ENCODE peak calls at places on chromosomes 2 and 18, in nine cellular contexts. X is BE2C, W is AG09309, P is fibroblast of pulmonary artery, R is mammary epithelial cell, C is omental fat pad, Q is spleen, F is stomach, Z is mucosa of descending colon. J is an unnamed sample.

GRCh38 chr2:128379021-128380005 is 60.6 kb upstream of the HS6ST1 start:
- DNase-seq in X (peak), W (peak), P (peak), R (no peak), C (no peak), Q (peak), F (peak), Z (no peak), J (no peak)

GRCh38 chr2:6771539-6772365 is 94.0 kb downstream of the CMPK2 start:
- DNase-seq in X (no peak), W (no peak), P (no peak), R (no peak), C (no peak), Q (no peak), F (no peak), Z (no peak), J (no peak)

GRCh38 chr2:27095745-27096651 is 9.4 kb downstream of the KHK start:
- DNase-seq in X (peak), W (no peak), P (peak), R (peak), C (no peak), Q (peak), F (peak), Z (peak), J (no peak)

GRCh38 chr2:27955762-27956161 is 65.2 kb downstream of the BABAM2 start:
- DNase-seq in X (no peak), W (no peak), P (peak), R (peak), C (no peak), Q (no peak), F (no peak), Z (no peak), J (peak)

GRCh38 chr2:240810199-240810598 is 9.8 kb downstream of the KIF1A start:
- DNase-seq in X (no peak), W (no peak), P (no peak), R (no peak), C (no peak), Q (no peak), F (no peak), Z (no peak), J (no peak)

GRCh38 chr2:101223814-101224231 is 28.9 kb upstream of the CNOT11 start:
- DNase-seq in X (no peak), W (peak), P (no peak), R (no peak), C (no peak), Q (no peak), F (no peak), Z (no peak), J (no peak)

GRCh38 chr2:124339709-124340108 is 314.6 kb downstream of the CNTNAP5 start:
- DNase-seq in X (no peak), W (no peak), P (peak), R (no peak), C (no peak), Q (no peak), F (no peak), Z (no peak), J (no peak)

GRCh38 chr2:205680903-205681302 is 1.4 kb upstream of the NRP2 start:
- DNase-seq in X (no peak), W (no peak), P (no peak), R (no peak), C (no peak), Q (no peak), F (peak), Z (no peak), J (no peak)

GRCh38 chr18:37006742-37007141 is 177.8 kb downstream of the KIAA1328 start:
- DNase-seq in X (no peak), W (no peak), P (no peak), R (no peak), C (no peak), Q (no peak), F (no peak), Z (no peak), J (no peak)

GRCh38 chr2:114442545-114442944 is at the start of gene DPP10:
- DNase-seq in X (no peak), W (no peak), P (peak), R (no peak), C (no peak), Q (no peak), F (no peak), Z (peak), J (no peak)

GRCh38 chr18:65990944-65991708 is 240.3 kb downstream of the CDH7 start:
- DNase-seq in X (no peak), W (no peak), P (no peak), R (no peak), C (no peak), Q (no peak), F (no peak), Z (no peak), J (no peak)

GRCh38 chr18:13558132-13558531 is 168.2 kb downstream of the FAM210A start:
- DNase-seq in X (peak), W (no peak), P (peak), R (peak), C (no peak), Q (no peak), F (no peak), Z (no peak), J (no peak)

GRCh38 chr2:149148195-149149006 is 109.9 kb downstream of the LYPD6B start:
- DNase-seq in X (no peak), W (no peak), P (no peak), R (no peak), C (no peak), Q (no peak), F (no peak), Z (no peak), J (no peak)

GRCh38 chr2:217331577-217332139 is 471.8 kb upstream of the TNP1 start:
- DNase-seq in X (no peak), W (peak), P (peak), R (peak), C (no peak), Q (no peak), F (peak), Z (no peak), J (peak)

GRCh38 chr2:10541081-10541480 is 93.0 kb upstream of the ODC1 start:
- DNase-seq in X (no peak), W (no peak), P (no peak), R (no peak), C (no peak), Q (no peak), F (no peak), Z (no peak), J (no peak)

GRCh38 chr2:190571666-190572065 is 37.1 kb upstream of the NEMP2 start:
- DNase-seq in X (no peak), W (no peak), P (peak), R (peak), C (no peak), Q (no peak), F (no peak), Z (no peak), J (no peak)

GRCh38 chr2:30454571-30454970 is 7.5 kb downstream of the LCLAT1 start:
- DNase-seq in X (no peak), W (no peak), P (no peak), R (no peak), C (no peak), Q (no peak), F (no peak), Z (no peak), J (no peak)

GRCh38 chr2:7031424-7032245 is 114.4 kb downstream of the RNF144A start:
- DNase-seq in X (no peak), W (no peak), P (peak), R (peak), C (no peak), Q (peak), F (peak), Z (peak), J (peak)

GRCh38 chr2:127530245-127531132 is 4.2 kb upstream of the IWS1 start:
- DNase-seq in X (no peak), W (no peak), P (no peak), R (peak), C (no peak), Q (no peak), F (no peak), Z (no peak), J (peak)

GRCh38 chr2:218516614-218517013 is 51.5 kb downstream of the USP37 start:
- DNase-seq in X (no peak), W (no peak), P (peak), R (no peak), C (no peak), Q (no peak), F (no peak), Z (no peak), J (no peak)

GRCh38 chr2:240833724-240834285 is 13.8 kb upstream of the KIF1A start:
- DNase-seq in X (no peak), W (no peak), P (no peak), R (no peak), C (no peak), Q (no peak), F (no peak), Z (no peak), J (no peak)

GRCh38 chr2:240561325-240561971 is 1.3 kb downstream of the DUSP28 start:
- DNase-seq in X (no peak), W (peak), P (peak), R (peak), C (no peak), Q (no peak), F (no peak), Z (no peak), J (peak)

GRCh38 chr2:219571311-219572236 is at the start of gene OBSL1:
- DNase-seq in X (peak), W (no peak), P (peak), R (peak), C (no peak), Q (no peak), F (peak), Z (peak), J (peak)

GRCh38 chr18:55079481-55080350 is 120.5 kb upstream of the CCDC68 start:
- DNase-seq in X (no peak), W (no peak), P (no peak), R (no peak), C (no peak), Q (no peak), F (no peak), Z (no peak), J (no peak)

GRCh38 chr2:240462073-240462703 is 26.7 kb downstream of the GPC1 start:
- DNase-seq in X (peak), W (no peak), P (no peak), R (no peak), C (peak), Q (peak), F (no peak), Z (peak), J (no peak)

GRCh38 chr2:171531291-171531690 is 9.0 kb downstream of the CYBRD1 start:
- DNase-seq in X (no peak), W (no peak), P (peak), R (no peak), C (no peak), Q (no peak), F (no peak), Z (no peak), J (no peak)

GRCh38 chr2:105438104-105438929 is 39.5 kb upstream of the FHL2 start:
- DNase-seq in X (peak), W (no peak), P (peak), R (no peak), C (no peak), Q (no peak), F (peak), Z (peak), J (no peak)

GRCh38 chr2:15753811-15754702 is 162.4 kb downstream of the DDX1 start:
- DNase-seq in X (no peak), W (no peak), P (no peak), R (no peak), C (no peak), Q (no peak), F (no peak), Z (no peak), J (no peak)

GRCh38 chr2:14632133-14632936 is at the start of gene LRATD1:
- DNase-seq in X (peak), W (no peak), P (peak), R (peak), C (peak), Q (peak), F (peak), Z (peak), J (peak)

GRCh38 chr18:77140439-77141109 is 8.0 kb upstream of the MBP start:
- DNase-seq in X (no peak), W (no peak), P (no peak), R (no peak), C (no peak), Q (no peak), F (no peak), Z (no peak), J (no peak)

GRCh38 chr2:126906781-126907180 is 8.1 kb downstream of the TEX51 start:
- DNase-seq in X (no peak), W (no peak), P (no peak), R (no peak), C (no peak), Q (peak), F (no peak), Z (no peak), J (no peak)

GRCh38 chr18:77107218-77107815 is 25.3 kb downstream of the MBP start:
- DNase-seq in X (no peak), W (no peak), P (peak), R (no peak), C (no peak), Q (no peak), F (no peak), Z (no peak), J (no peak)

GRCh38 chr18:9542924-9543323 is 67.6 kb downstream of the RALBP1 start:
- DNase-seq in X (no peak), W (no peak), P (no peak), R (no peak), C (no peak), Q (no peak), F (no peak), Z (no peak), J (no peak)

GRCh38 chr2:68319397-68320117 is at the start of gene CNRIP1:
- DNase-seq in X (peak), W (peak), P (peak), R (peak), C (peak), Q (peak), F (peak), Z (peak), J (no peak)

GRCh38 chr2:197286805-197287595 is 23.6 kb downstream of the ANKRD44 start:
- DNase-seq in X (no peak), W (peak), P (peak), R (peak), C (no peak), Q (no peak), F (peak), Z (no peak), J (peak)

DNA sequence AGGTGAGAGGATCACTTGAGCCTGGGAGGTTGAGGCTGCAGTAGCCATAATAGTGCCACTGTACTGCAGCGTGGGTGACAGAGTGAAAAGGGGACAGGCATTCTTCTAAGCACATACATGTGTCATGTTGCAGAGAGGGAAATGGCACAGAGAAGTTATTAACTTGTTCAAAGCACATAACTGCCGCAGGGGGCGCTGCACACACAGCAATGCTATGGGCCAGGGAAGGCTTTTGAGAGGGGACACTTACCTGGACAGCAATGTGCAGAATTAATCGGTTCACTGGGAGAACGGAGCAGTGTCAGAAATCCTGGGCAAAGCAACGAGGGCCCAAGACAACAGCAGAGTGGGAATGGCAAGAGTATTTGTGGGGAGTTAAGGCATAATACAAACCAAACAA is 2.4 kb downstream of the SCYGR8 start:
- DNase-seq in X (peak), W (no peak), P (peak), R (no peak), C (no peak), Q (peak), F (no peak), Z (peak), J (no peak)
- TF ChIP-seq CTCF in X (peak), W (peak), P (peak), R (peak), C (no peak), Q (no peak), F (no peak), Z (no peak), J (no peak)

GRCh38 chr18:49061906-49062831 is 111.4 kb upstream of the SMAD7 start:
- DNase-seq in X (peak), W (no peak), P (no peak), R (no peak), C (no peak), Q (no peak), F (no peak), Z (no peak), J (no peak)
- TF ChIP-seq CTCF in X (no peak), W (no peak), P (no peak), R (no peak), C (no peak), Q (no peak), F (no peak), Z (no peak), J (no peak)

DNA sequence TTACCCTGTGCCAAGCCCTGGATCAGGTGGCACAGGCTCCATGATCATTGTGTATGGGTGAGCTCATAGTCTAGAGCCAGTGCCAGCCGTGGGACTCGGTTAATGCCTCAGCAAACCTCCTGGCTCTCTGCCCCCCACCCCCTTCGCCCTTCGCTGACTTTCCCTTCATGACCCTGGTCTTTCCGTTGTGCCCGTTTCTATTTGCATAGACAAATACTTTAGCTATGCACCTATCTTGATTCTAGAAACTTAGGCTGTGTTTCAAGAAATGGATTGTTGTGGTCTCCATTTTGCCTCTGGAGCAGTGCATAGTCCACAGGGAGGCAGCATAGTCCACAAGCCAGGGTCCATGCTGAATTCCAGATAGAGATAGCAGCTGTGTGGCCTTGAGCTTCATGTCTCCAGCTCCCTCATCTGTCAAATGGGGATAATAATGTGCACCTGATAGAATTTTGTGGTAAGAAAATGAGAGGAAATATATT is 44.8 kb upstream of the KDM3A start:
- DNase-seq in X (peak), W (no peak), P (peak), R (peak), C (no peak), Q (no peak), F (peak), Z (no peak), J (no peak)
- TF ChIP-seq CTCF in X (peak), W (peak), P (peak), R (peak), C (no peak), Q (no peak), F (no peak), Z (no peak), J (peak)

GRCh38 chr2:175140332-175140731 is 27.7 kb downstream of the ATF2 start:
- DNase-seq in X (no peak), W (no peak), P (no peak), R (no peak), C (no peak), Q (no peak), F (no peak), Z (no peak), J (no peak)

GRCh38 chr2:175131252-175131651 is 36.8 kb downstream of the ATF2 start:
- DNase-seq in X (no peak), W (no peak), P (no peak), R (no peak), C (no peak), Q (no peak), F (no peak), Z (no peak), J (no peak)

GRCh38 chr2:175137793-175138192 is 30.2 kb downstream of the ATF2 start:
- DNase-seq in X (no peak), W (no peak), P (no peak), R (no peak), C (no peak), Q (no peak), F (no peak), Z (no peak), J (no peak)

GRCh38 chr2:175136334-175137215 is 31.4 kb downstream of the ATF2 start:
- DNase-seq in X (no peak), W (no peak), P (no peak), R (no peak), C (no peak), Q (no peak), F (no peak), Z (no peak), J (no peak)

DNA sequence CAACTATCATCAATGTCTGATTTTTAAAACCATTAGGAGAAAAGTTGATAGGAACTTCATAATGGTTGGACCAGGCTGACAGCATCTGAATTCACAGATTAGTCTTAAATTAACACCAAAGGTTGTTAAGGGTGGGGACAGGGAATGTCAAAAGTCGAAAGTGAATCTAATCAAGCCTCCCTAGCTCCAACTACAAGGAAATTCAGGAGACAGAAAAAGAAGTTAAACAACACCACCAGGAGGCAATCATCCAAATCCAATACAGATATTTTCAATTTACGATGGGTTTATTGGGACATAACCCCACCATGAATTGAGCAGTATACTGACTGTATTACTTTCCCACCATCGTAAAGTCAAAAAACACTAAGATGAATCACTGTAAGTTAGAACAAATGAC is 32.8 kb downstream of the ATF2 start:
- DNase-seq in X (no peak), W (no peak), P (no peak), R (no peak), C (no peak), Q (no peak), F (no peak), Z (no peak), J (peak)
- TF ChIP-seq CTCF in X (no peak), W (no peak), P (no peak), R (no peak), C (no peak), Q (no peak), F (no peak), Z (no peak), J (no peak)

GRCh38 chr2:174051741-174052638 is 86.8 kb upstream of the SP3 start:
- DNase-seq in X (peak), W (no peak), P (peak), R (peak), C (no peak), Q (no peak), F (peak), Z (peak), J (peak)
- TF ChIP-seq CTCF in X (no peak), W (no peak), P (no peak), R (no peak), C (no peak), Q (no peak), F (no peak), Z (no peak), J (no peak)

GRCh38 chr2:47534179-47534919 is 131.4 kb downstream of the MSH2 start:
- DNase-seq in X (peak), W (peak), P (peak), R (peak), C (no peak), Q (no peak), F (no peak), Z (no peak), J (peak)

GRCh38 chr2:47536696-47537095 is 133.7 kb downstream of the MSH2 start:
- DNase-seq in X (no peak), W (peak), P (no peak), R (no peak), C (no peak), Q (no peak), F (no peak), Z (no peak), J (no peak)

GRCh38 chr2:47531378-47532042 is 128.6 kb downstream of the MSH2 start:
- DNase-seq in X (no peak), W (no peak), P (no peak), R (no peak), C (no peak), Q (no peak), F (no peak), Z (no peak), J (no peak)

GRCh38 chr2:47535991-47536390 is 133.0 kb downstream of the MSH2 start:
- DNase-seq in X (no peak), W (no peak), P (no peak), R (no peak), C (no peak), Q (no peak), F (no peak), Z (no peak), J (no peak)

DNA sequence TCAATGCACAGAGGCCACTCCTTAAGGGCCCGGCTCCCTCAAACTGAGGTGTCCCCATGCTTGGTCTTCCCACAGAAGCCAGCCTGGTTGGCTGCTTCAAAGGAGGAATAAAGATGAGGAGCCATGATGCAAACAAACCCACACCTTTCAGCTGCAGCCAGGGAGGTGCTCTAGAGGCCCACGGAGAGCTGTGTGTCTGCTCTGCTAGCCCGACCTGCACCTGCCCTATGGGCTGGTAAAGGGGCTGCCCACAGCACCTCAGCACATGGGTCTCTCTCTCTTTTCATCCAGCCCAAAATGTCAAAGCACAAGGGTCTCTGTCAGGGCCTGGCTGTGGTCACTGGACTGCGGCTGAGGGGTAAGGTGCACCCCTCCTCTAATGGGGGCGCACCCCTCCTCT is 132.1 kb downstream of the MSH2 start:
- DNase-seq in X (no peak), W (no peak), P (no peak), R (no peak), C (no peak), Q (no peak), F (no peak), Z (no peak), J (no peak)
- TF ChIP-seq CTCF in X (no peak), W (no peak), P (no peak), R (no peak), C (no peak), Q (no peak), F (no peak), Z (no peak), J (no peak)

J was measured in PC-9.